ENCODE peak calls at places on chromosomes 4 and X, in eight cellular contexts. One of them, this sample, is unnamed.

GRCh38 chr4:41135761-41136160 is 78.6 kb downstream of the APBB2 start:
- DNase-seq in NB4: no peak
- DNase-seq in lower lobe of right lung: no peak
- DNase-seq in progenitor cell of endocrine pancreas: no peak
- DNase-seq in transverse colon: no peak
- DNase-seq in GM20000: no peak
- DNase-seq in neural progenitor cell: no peak
- DNase-seq in Caco-2: no peak
- DNase-seq in this sample: no peak

GRCh38 chrX:134782796-134783195 is 124.5 kb upstream of the PLAC1 start:
- DNase-seq in progenitor cell of endocrine pancreas: no peak
- DNase-seq in NB4: peak
- DNase-seq in Caco-2: peak
- DNase-seq in transverse colon: no peak
- DNase-seq in lower lobe of right lung: no peak
- DNase-seq in GM20000: no peak
- DNase-seq in neural progenitor cell: peak
- DNase-seq in this sample: no peak

GRCh38 chr4:60605651-60606354 is 594.3 kb upstream of the ADGRL3 start:
- DNase-seq in neural progenitor cell: peak
- DNase-seq in progenitor cell of endocrine pancreas: no peak
- DNase-seq in Caco-2: no peak
- DNase-seq in NB4: no peak
- DNase-seq in transverse colon: no peak
- DNase-seq in lower lobe of right lung: no peak
- DNase-seq in GM20000: no peak
- DNase-seq in this sample: no peak

GRCh38 chrX:22237479-22237878 is 35.2 kb upstream of the CBLL2 start:
- DNase-seq in Caco-2: no peak
- DNase-seq in GM20000: no peak
- DNase-seq in lower lobe of right lung: no peak
- DNase-seq in progenitor cell of endocrine pancreas: no peak
- DNase-seq in NB4: no peak
- DNase-seq in transverse colon: no peak
- DNase-seq in neural progenitor cell: no peak
- DNase-seq in this sample: no peak

GRCh38 chr4:55297346-55297745 is 48.7 kb upstream of the SRD5A3 start:
- DNase-seq in progenitor cell of endocrine pancreas: no peak
- DNase-seq in NB4: no peak
- DNase-seq in transverse colon: no peak
- DNase-seq in GM20000: no peak
- DNase-seq in Caco-2: peak
- DNase-seq in neural progenitor cell: no peak
- DNase-seq in lower lobe of right lung: no peak
- DNase-seq in this sample: no peak

GRCh38 chr4:172982151-172982590 is 186.4 kb upstream of the GALNT7 start:
- DNase-seq in transverse colon: no peak
- DNase-seq in progenitor cell of endocrine pancreas: no peak
- DNase-seq in NB4: no peak
- DNase-seq in GM20000: peak
- DNase-seq in Caco-2: no peak
- DNase-seq in lower lobe of right lung: no peak
- DNase-seq in neural progenitor cell: no peak
- DNase-seq in this sample: no peak

GRCh38 chr4:170675568-170676262 is 586.0 kb upstream of the AADAT start:
- DNase-seq in GM20000: no peak
- DNase-seq in neural progenitor cell: peak
- DNase-seq in NB4: no peak
- DNase-seq in Caco-2: no peak
- DNase-seq in lower lobe of right lung: no peak
- DNase-seq in transverse colon: no peak
- DNase-seq in progenitor cell of endocrine pancreas: no peak
- DNase-seq in this sample: no peak

GRCh38 chr4:117324851-117325491 is 239.6 kb upstream of the TRAM1L1 start:
- DNase-seq in lower lobe of right lung: no peak
- DNase-seq in progenitor cell of endocrine pancreas: no peak
- DNase-seq in NB4: peak
- DNase-seq in GM20000: no peak
- DNase-seq in neural progenitor cell: no peak
- DNase-seq in transverse colon: no peak
- DNase-seq in Caco-2: peak
- DNase-seq in this sample: no peak

GRCh38 chrX:124383367-124383766 is 37.0 kb downstream of the SH2D1A start:
- DNase-seq in Caco-2: no peak
- DNase-seq in lower lobe of right lung: no peak
- DNase-seq in NB4: peak
- DNase-seq in transverse colon: no peak
- DNase-seq in neural progenitor cell: no peak
- DNase-seq in GM20000: no peak
- DNase-seq in progenitor cell of endocrine pancreas: no peak
- DNase-seq in this sample: no peak

GRCh38 chr4:127055349-127055748 is 577.4 kb upstream of the INTU start:
- DNase-seq in NB4: no peak
- DNase-seq in lower lobe of right lung: no peak
- DNase-seq in neural progenitor cell: no peak
- DNase-seq in GM20000: no peak
- DNase-seq in transverse colon: no peak
- DNase-seq in Caco-2: no peak
- DNase-seq in progenitor cell of endocrine pancreas: no peak
- DNase-seq in this sample: no peak

GRCh38 chrX:6024204-6024603 is 204.5 kb downstream of the NLGN4X start:
- DNase-seq in neural progenitor cell: no peak
- DNase-seq in lower lobe of right lung: no peak
- DNase-seq in transverse colon: no peak
- DNase-seq in GM20000: no peak
- DNase-seq in progenitor cell of endocrine pancreas: no peak
- DNase-seq in Caco-2: no peak
- DNase-seq in NB4: no peak
- DNase-seq in this sample: no peak

GRCh38 chrX:15373986-15374385 is 10.2 kb downstream of the VEGFD start:
- DNase-seq in lower lobe of right lung: no peak
- DNase-seq in GM20000: no peak
- DNase-seq in transverse colon: no peak
- DNase-seq in neural progenitor cell: no peak
- DNase-seq in NB4: no peak
- DNase-seq in progenitor cell of endocrine pancreas: no peak
- DNase-seq in Caco-2: no peak
- DNase-seq in this sample: no peak

DNA sequence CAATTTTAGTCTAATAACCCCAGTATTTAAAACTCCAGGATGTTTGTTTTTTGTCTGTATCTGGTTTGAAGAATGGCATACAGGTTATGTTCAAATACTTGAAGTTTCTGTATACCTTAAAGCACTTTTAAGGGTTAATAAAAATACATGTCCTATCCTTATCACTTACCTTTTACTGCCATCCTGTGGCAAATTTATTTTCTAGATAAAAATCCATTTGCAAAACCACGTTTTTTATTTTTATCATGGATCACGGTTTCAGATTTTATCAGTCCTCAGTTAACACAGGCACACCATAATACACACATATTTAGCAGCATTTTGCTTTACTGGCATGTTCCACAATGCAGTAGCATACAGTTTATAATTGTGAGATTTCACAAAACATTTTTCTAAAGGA is 113.3 kb upstream of the H2AZ1 start:
- DNase-seq in NB4: no peak
- DNase-seq in neural progenitor cell: no peak
- DNase-seq in GM20000: no peak
- DNase-seq in progenitor cell of endocrine pancreas: no peak
- DNase-seq in transverse colon: no peak
- DNase-seq in lower lobe of right lung: no peak
- DNase-seq in Caco-2: no peak
- DNase-seq in this sample: no peak
- TF ChIP-seq CTCF in NB4: no peak
- TF ChIP-seq CTCF in neural progenitor cell: no peak
- TF ChIP-seq CTCF in GM20000: no peak
- TF ChIP-seq CTCF in progenitor cell of endocrine pancreas: no peak
- TF ChIP-seq CTCF in transverse colon: no peak
- TF ChIP-seq CTCF in lower lobe of right lung: no peak
- TF ChIP-seq CTCF in Caco-2: no peak
- TF ChIP-seq CTCF in this sample: peak

DNA sequence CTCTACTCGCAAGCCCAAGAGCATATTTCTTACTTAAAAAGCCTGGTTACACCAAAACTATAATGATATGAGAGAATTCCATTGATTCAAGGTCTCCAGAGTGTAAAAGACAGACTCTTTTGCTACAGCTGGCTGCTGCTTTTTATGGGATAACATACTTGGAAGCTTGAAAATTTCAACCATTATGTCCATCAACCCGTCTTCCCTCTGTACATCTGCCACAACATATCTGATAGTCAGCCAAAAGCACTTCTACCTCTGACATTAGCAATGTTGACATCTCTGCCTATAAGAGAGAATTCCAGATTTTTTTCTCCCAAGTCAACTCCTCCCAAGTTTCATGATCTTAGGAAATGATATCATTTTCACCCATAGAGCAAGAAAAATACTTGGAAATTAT is 54.4 kb upstream of the IQCM start:
- DNase-seq in GM20000: no peak
- DNase-seq in lower lobe of right lung: no peak
- DNase-seq in NB4: no peak
- DNase-seq in progenitor cell of endocrine pancreas: no peak
- DNase-seq in neural progenitor cell: no peak
- DNase-seq in Caco-2: no peak
- DNase-seq in transverse colon: no peak
- DNase-seq in this sample: no peak
- TF ChIP-seq CTCF in GM20000: no peak
- TF ChIP-seq CTCF in lower lobe of right lung: no peak
- TF ChIP-seq CTCF in NB4: no peak
- TF ChIP-seq CTCF in progenitor cell of endocrine pancreas: no peak
- TF ChIP-seq CTCF in neural progenitor cell: no peak
- TF ChIP-seq CTCF in Caco-2: no peak
- TF ChIP-seq CTCF in transverse colon: no peak
- TF ChIP-seq CTCF in this sample: no peak

DNA sequence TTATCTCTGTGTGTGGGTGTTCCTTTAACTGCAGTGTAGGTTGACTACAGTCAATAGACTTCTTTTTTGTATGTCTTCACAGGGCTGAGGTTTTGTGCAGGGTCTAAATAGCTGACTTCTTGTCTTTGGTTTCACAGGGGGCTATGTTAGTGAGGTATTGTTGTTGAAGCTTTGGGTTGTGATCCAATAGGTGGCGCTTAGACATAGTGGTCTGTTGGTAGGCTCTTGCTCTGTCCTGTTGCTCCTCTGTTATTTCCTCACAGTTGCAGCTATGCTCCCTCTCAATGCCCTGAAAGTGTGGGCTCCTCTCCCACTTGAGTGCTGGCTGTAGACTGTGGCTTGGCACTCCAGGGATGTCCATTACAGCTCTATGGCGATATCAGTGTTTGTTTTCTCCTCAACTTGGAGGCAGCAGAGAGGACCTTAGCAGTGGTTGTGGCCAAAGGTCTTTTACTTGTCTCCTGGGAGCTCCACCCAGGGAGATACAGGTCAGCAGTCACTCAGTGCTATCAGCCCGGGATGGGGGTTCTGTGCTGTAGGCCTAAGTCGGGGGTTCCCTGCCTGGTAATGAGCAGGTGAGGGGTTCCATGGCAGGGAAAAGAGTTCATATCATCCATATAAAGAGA is 14.0 kb downstream of the POF1B start:
- DNase-seq in Caco-2: no peak
- DNase-seq in lower lobe of right lung: no peak
- DNase-seq in neural progenitor cell: peak
- DNase-seq in NB4: no peak
- DNase-seq in transverse colon: no peak
- DNase-seq in GM20000: no peak
- DNase-seq in progenitor cell of endocrine pancreas: no peak
- DNase-seq in this sample: no peak
- TF ChIP-seq CTCF in Caco-2: no peak
- TF ChIP-seq CTCF in lower lobe of right lung: no peak
- TF ChIP-seq CTCF in neural progenitor cell: peak
- TF ChIP-seq CTCF in NB4: no peak
- TF ChIP-seq CTCF in transverse colon: no peak
- TF ChIP-seq CTCF in GM20000: no peak
- TF ChIP-seq CTCF in progenitor cell of endocrine pancreas: no peak
- TF ChIP-seq CTCF in this sample: no peak

DNA sequence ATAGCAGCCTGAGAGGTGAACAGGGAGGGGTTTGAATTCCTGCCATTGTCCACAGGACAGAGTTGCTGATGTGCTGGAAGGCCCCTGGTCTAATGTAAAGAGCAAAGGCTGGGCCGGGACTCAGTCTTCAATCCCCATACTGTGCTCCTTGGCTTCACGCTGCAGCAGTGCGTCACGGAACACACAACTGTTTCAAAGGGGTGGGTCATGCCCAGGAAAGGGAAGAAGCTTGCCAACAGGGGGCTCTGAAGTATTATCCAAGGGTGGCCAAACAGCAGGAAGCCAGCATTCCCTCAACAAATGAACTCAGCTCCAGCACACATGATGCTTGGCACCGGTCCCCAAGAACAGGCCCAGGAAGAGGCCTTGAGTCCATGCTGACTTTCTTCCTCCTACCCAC is 122.5 kb downstream of the NFKB1 start:
- DNase-seq in progenitor cell of endocrine pancreas: no peak
- DNase-seq in GM20000: no peak
- DNase-seq in transverse colon: no peak
- DNase-seq in neural progenitor cell: peak
- DNase-seq in lower lobe of right lung: no peak
- DNase-seq in Caco-2: peak
- DNase-seq in NB4: peak
- DNase-seq in this sample: no peak
- TF ChIP-seq CTCF in progenitor cell of endocrine pancreas: peak
- TF ChIP-seq CTCF in GM20000: no peak
- TF ChIP-seq CTCF in transverse colon: no peak
- TF ChIP-seq CTCF in neural progenitor cell: peak
- TF ChIP-seq CTCF in lower lobe of right lung: no peak
- TF ChIP-seq CTCF in Caco-2: peak
- TF ChIP-seq CTCF in NB4: no peak
- TF ChIP-seq CTCF in this sample: peak